ENCODE peak calls at places on chromosomes 1 and 21, in seven cellular contexts. One of them, this sample, is unnamed. For H3K36me3 and H3K4me1, the result is how much of the 10 kb centered on the place peaks cover.

GRCh38 chr1:232568331-232568852 is 61.5 kb downstream of the SIPA1L2 start:
- DNase-seq in sigmoid colon: no peak
- DNase-seq in keratinocyte: no peak
- DNase-seq in breast epithelium: no peak
- DNase-seq in uterus: no peak
- DNase-seq in naive thymus-derived CD4-positive, alpha-beta T cell: no peak
- DNase-seq in stomach: no peak
- DNase-seq in this sample: no peak

GRCh38 chr1:234583755-234584430 is 26.1 kb downstream of the IRF2BP2 start:
- DNase-seq in naive thymus-derived CD4-positive, alpha-beta T cell: no peak
- DNase-seq in breast epithelium: no peak
- DNase-seq in keratinocyte: no peak
- DNase-seq in stomach: peak
- DNase-seq in uterus: peak
- DNase-seq in sigmoid colon: peak
- DNase-seq in this sample: no peak

GRCh38 chr1:218671573-218671972 is 326.4 kb downstream of the TGFB2 start:
- DNase-seq in uterus: no peak
- DNase-seq in naive thymus-derived CD4-positive, alpha-beta T cell: no peak
- DNase-seq in keratinocyte: no peak
- DNase-seq in breast epithelium: no peak
- DNase-seq in stomach: no peak
- DNase-seq in sigmoid colon: no peak
- DNase-seq in this sample: no peak

GRCh38 chr1:247299723-247300381 is 31.8 kb downstream of the ZNF496 start:
- DNase-seq in uterus: no peak
- DNase-seq in breast epithelium: no peak
- DNase-seq in stomach: no peak
- DNase-seq in sigmoid colon: no peak
- DNase-seq in keratinocyte: no peak
- DNase-seq in naive thymus-derived CD4-positive, alpha-beta T cell: no peak
- DNase-seq in this sample: no peak

GRCh38 chr1:150221552-150221951 is 14.4 kb downstream of the ANP32E start:
- DNase-seq in stomach: no peak
- DNase-seq in naive thymus-derived CD4-positive, alpha-beta T cell: no peak
- DNase-seq in uterus: no peak
- DNase-seq in keratinocyte: no peak
- DNase-seq in sigmoid colon: no peak
- DNase-seq in breast epithelium: no peak
- DNase-seq in this sample: peak

GRCh38 chr1:12654004-12654567 is 10.2 kb downstream of the AADACL4 start:
- DNase-seq in naive thymus-derived CD4-positive, alpha-beta T cell: no peak
- DNase-seq in uterus: no peak
- DNase-seq in stomach: no peak
- DNase-seq in sigmoid colon: no peak
- DNase-seq in breast epithelium: no peak
- DNase-seq in keratinocyte: no peak
- DNase-seq in this sample: no peak

GRCh38 chr1:9890224-9890731 is 19.8 kb downstream of the CTNNBIP1 start:
- DNase-seq in naive thymus-derived CD4-positive, alpha-beta T cell: no peak
- DNase-seq in breast epithelium: no peak
- DNase-seq in uterus: peak
- DNase-seq in stomach: peak
- DNase-seq in keratinocyte: peak
- DNase-seq in sigmoid colon: peak
- DNase-seq in this sample: no peak

GRCh38 chr1:172845371-172845770 is 186.5 kb downstream of the FASLG start:
- DNase-seq in stomach: no peak
- DNase-seq in breast epithelium: no peak
- DNase-seq in sigmoid colon: no peak
- DNase-seq in keratinocyte: no peak
- DNase-seq in naive thymus-derived CD4-positive, alpha-beta T cell: peak
- DNase-seq in uterus: no peak
- DNase-seq in this sample: peak

GRCh38 chr1:185741551-185741950 is 7.4 kb downstream of the HMCN1 start:
- DNase-seq in naive thymus-derived CD4-positive, alpha-beta T cell: no peak
- DNase-seq in breast epithelium: no peak
- DNase-seq in keratinocyte: no peak
- DNase-seq in uterus: no peak
- DNase-seq in sigmoid colon: no peak
- DNase-seq in stomach: no peak
- DNase-seq in this sample: no peak

GRCh38 chr21:41610042-41610839 is 102.3 kb upstream of the TMPRSS2 start:
- DNase-seq in breast epithelium: peak
- DNase-seq in naive thymus-derived CD4-positive, alpha-beta T cell: no peak
- DNase-seq in sigmoid colon: peak
- DNase-seq in uterus: no peak
- DNase-seq in stomach: peak
- DNase-seq in keratinocyte: no peak
- DNase-seq in this sample: peak

GRCh38 chr1:200918006-200918405 is 23.3 kb downstream of the INAVA start:
- DNase-seq in uterus: no peak
- DNase-seq in naive thymus-derived CD4-positive, alpha-beta T cell: no peak
- DNase-seq in breast epithelium: no peak
- DNase-seq in keratinocyte: no peak
- DNase-seq in stomach: no peak
- DNase-seq in sigmoid colon: no peak
- DNase-seq in this sample: no peak

GRCh38 chr21:35377505-35378090 is 328.5 kb upstream of the RUNX1 start:
- DNase-seq in breast epithelium: no peak
- DNase-seq in uterus: no peak
- DNase-seq in stomach: no peak
- DNase-seq in keratinocyte: no peak
- DNase-seq in naive thymus-derived CD4-positive, alpha-beta T cell: no peak
- DNase-seq in sigmoid colon: no peak
- DNase-seq in this sample: no peak

GRCh38 chr1:112982853-112983539 is 27.0 kb upstream of the SLC16A1 start:
- DNase-seq in uterus: no peak
- DNase-seq in keratinocyte: no peak
- DNase-seq in sigmoid colon: no peak
- DNase-seq in stomach: no peak
- DNase-seq in breast epithelium: no peak
- DNase-seq in naive thymus-derived CD4-positive, alpha-beta T cell: no peak
- DNase-seq in this sample: no peak

GRCh38 chr1:244839656-244840055 is 4.2 kb downstream of the COX20 start:
- DNase-seq in keratinocyte: no peak
- DNase-seq in uterus: no peak
- DNase-seq in naive thymus-derived CD4-positive, alpha-beta T cell: no peak
- DNase-seq in breast epithelium: no peak
- DNase-seq in stomach: no peak
- DNase-seq in sigmoid colon: no peak
- DNase-seq in this sample: no peak

GRCh38 chr1:244837597-244838258 is 2.3 kb downstream of the COX20 start:
- DNase-seq in keratinocyte: no peak
- DNase-seq in sigmoid colon: no peak
- DNase-seq in breast epithelium: no peak
- DNase-seq in naive thymus-derived CD4-positive, alpha-beta T cell: no peak
- DNase-seq in stomach: no peak
- DNase-seq in uterus: no peak
- DNase-seq in this sample: no peak

GRCh38 chr1:244843148-244843978 is 7.9 kb downstream of the COX20 start:
- DNase-seq in breast epithelium: no peak
- DNase-seq in keratinocyte: no peak
- DNase-seq in naive thymus-derived CD4-positive, alpha-beta T cell: no peak
- DNase-seq in stomach: no peak
- DNase-seq in sigmoid colon: no peak
- DNase-seq in uterus: no peak
- DNase-seq in this sample: no peak

GRCh38 chr1:244841274-244841927 is 5.9 kb downstream of the COX20 start:
- DNase-seq in naive thymus-derived CD4-positive, alpha-beta T cell: no peak
- DNase-seq in sigmoid colon: no peak
- DNase-seq in stomach: no peak
- DNase-seq in breast epithelium: no peak
- DNase-seq in uterus: no peak
- DNase-seq in keratinocyte: no peak
- DNase-seq in this sample: no peak

GRCh38 chr1:244840219-244840794 is 4.8 kb downstream of the COX20 start:
- DNase-seq in naive thymus-derived CD4-positive, alpha-beta T cell: no peak
- DNase-seq in keratinocyte: no peak
- DNase-seq in stomach: no peak
- DNase-seq in uterus: no peak
- DNase-seq in sigmoid colon: no peak
- DNase-seq in breast epithelium: no peak
- DNase-seq in this sample: no peak
- H3K36me3 ChIP-seq in naive thymus-derived CD4-positive, alpha-beta T cell: under half
- H3K36me3 ChIP-seq in keratinocyte: under half
- H3K36me3 ChIP-seq in stomach: under half
- H3K36me3 ChIP-seq in uterus: under half
- H3K36me3 ChIP-seq in sigmoid colon: under half
- H3K36me3 ChIP-seq in breast epithelium: under half
- H3K36me3 ChIP-seq in this sample: half or more

GRCh38 chr1:153536618-153537375 is 1.0 kb upstream of the S100A6 start:
- DNase-seq in sigmoid colon: peak
- DNase-seq in stomach: peak
- DNase-seq in keratinocyte: no peak
- DNase-seq in breast epithelium: no peak
- DNase-seq in uterus: no peak
- DNase-seq in naive thymus-derived CD4-positive, alpha-beta T cell: no peak
- DNase-seq in this sample: no peak
- H3K4me3 ChIP-seq in sigmoid colon: peak
- H3K4me3 ChIP-seq in stomach: peak
- H3K4me3 ChIP-seq in keratinocyte: no peak
- H3K4me3 ChIP-seq in breast epithelium: peak
- H3K4me3 ChIP-seq in uterus: peak
- H3K4me3 ChIP-seq in naive thymus-derived CD4-positive, alpha-beta T cell: peak
- H3K4me3 ChIP-seq in this sample: peak

GRCh38 chr21:43304206-43304605 is 122.7 kb downstream of the SIK1 start:
- DNase-seq in breast epithelium: no peak
- DNase-seq in uterus: no peak
- DNase-seq in sigmoid colon: peak
- DNase-seq in stomach: no peak
- DNase-seq in naive thymus-derived CD4-positive, alpha-beta T cell: no peak
- DNase-seq in keratinocyte: no peak
- DNase-seq in this sample: no peak

GRCh38 chr21:43302356-43302700 is 124.6 kb downstream of the SIK1 start:
- DNase-seq in sigmoid colon: no peak
- DNase-seq in keratinocyte: no peak
- DNase-seq in naive thymus-derived CD4-positive, alpha-beta T cell: no peak
- DNase-seq in uterus: no peak
- DNase-seq in stomach: no peak
- DNase-seq in breast epithelium: no peak
- DNase-seq in this sample: no peak

GRCh38 chr21:43303240-43304178 is 123.4 kb downstream of the SIK1 start:
- DNase-seq in uterus: no peak
- DNase-seq in sigmoid colon: peak
- DNase-seq in stomach: no peak
- DNase-seq in naive thymus-derived CD4-positive, alpha-beta T cell: no peak
- DNase-seq in keratinocyte: no peak
- DNase-seq in breast epithelium: no peak
- DNase-seq in this sample: no peak

GRCh38 chr21:43301424-43302355 is 125.2 kb downstream of the SIK1 start:
- DNase-seq in breast epithelium: no peak
- DNase-seq in uterus: no peak
- DNase-seq in keratinocyte: no peak
- DNase-seq in sigmoid colon: no peak
- DNase-seq in naive thymus-derived CD4-positive, alpha-beta T cell: no peak
- DNase-seq in stomach: no peak
- DNase-seq in this sample: no peak

GRCh38 chr21:43302769-43303168 is 124.2 kb downstream of the SIK1 start:
- DNase-seq in keratinocyte: no peak
- DNase-seq in sigmoid colon: no peak
- DNase-seq in naive thymus-derived CD4-positive, alpha-beta T cell: no peak
- DNase-seq in breast epithelium: no peak
- DNase-seq in stomach: no peak
- DNase-seq in uterus: no peak
- DNase-seq in this sample: no peak
- H3K4me1 ChIP-seq in keratinocyte: under half
- H3K4me1 ChIP-seq in sigmoid colon: under half
- H3K4me1 ChIP-seq in naive thymus-derived CD4-positive, alpha-beta T cell: under half
- H3K4me1 ChIP-seq in breast epithelium: under half
- H3K4me1 ChIP-seq in stomach: under half
- H3K4me1 ChIP-seq in uterus: under half
- H3K4me1 ChIP-seq in this sample: under half

DNA sequence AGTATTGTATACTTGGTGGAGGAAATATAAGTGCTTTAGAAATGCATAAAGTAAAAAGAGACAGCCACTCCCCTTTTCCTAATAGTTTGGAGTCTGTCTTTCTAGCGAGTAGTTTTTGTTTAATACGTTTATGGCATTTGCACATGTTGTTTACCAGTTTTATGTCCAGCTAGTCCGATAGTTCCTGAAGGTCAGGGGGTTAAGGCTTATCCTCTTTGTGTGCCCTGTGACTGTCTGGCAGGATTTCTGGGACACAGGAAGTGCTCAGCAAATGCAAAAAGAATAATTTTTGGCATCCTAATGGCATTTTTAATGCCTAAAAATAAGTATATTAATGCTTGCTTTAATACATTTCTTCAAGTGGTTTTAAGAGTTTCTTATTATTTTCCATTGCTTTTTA is 58.4 kb downstream of the DYRK1A start:
- DNase-seq in breast epithelium: no peak
- DNase-seq in naive thymus-derived CD4-positive, alpha-beta T cell: no peak
- DNase-seq in sigmoid colon: no peak
- DNase-seq in stomach: no peak
- DNase-seq in keratinocyte: no peak
- DNase-seq in uterus: no peak
- DNase-seq in this sample: no peak
- H3K36me3 ChIP-seq in breast epithelium: under half
- H3K36me3 ChIP-seq in naive thymus-derived CD4-positive, alpha-beta T cell: under half
- H3K36me3 ChIP-seq in sigmoid colon: under half
- H3K36me3 ChIP-seq in stomach: under half
- H3K36me3 ChIP-seq in keratinocyte: under half
- H3K36me3 ChIP-seq in uterus: under half
- H3K36me3 ChIP-seq in this sample: under half

GRCh38 chr1:108826081-108826635 is 30.7 kb downstream of the AKNAD1 start:
- DNase-seq in keratinocyte: no peak
- DNase-seq in uterus: no peak
- DNase-seq in breast epithelium: no peak
- DNase-seq in stomach: no peak
- DNase-seq in naive thymus-derived CD4-positive, alpha-beta T cell: no peak
- DNase-seq in sigmoid colon: no peak
- DNase-seq in this sample: no peak

GRCh38 chr1:108830119-108831008 is 26.5 kb downstream of the AKNAD1 start:
- DNase-seq in breast epithelium: peak
- DNase-seq in naive thymus-derived CD4-positive, alpha-beta T cell: no peak
- DNase-seq in uterus: peak
- DNase-seq in stomach: peak
- DNase-seq in keratinocyte: peak
- DNase-seq in sigmoid colon: peak
- DNase-seq in this sample: no peak

GRCh38 chr1:108828074-108828961 is 28.6 kb downstream of the AKNAD1 start:
- DNase-seq in stomach: peak
- DNase-seq in breast epithelium: peak
- DNase-seq in keratinocyte: peak
- DNase-seq in naive thymus-derived CD4-positive, alpha-beta T cell: peak
- DNase-seq in uterus: peak
- DNase-seq in sigmoid colon: peak
- DNase-seq in this sample: peak

GRCh38 chr1:108831225-108831624 is 25.7 kb downstream of the AKNAD1 start:
- DNase-seq in uterus: no peak
- DNase-seq in sigmoid colon: no peak
- DNase-seq in breast epithelium: no peak
- DNase-seq in keratinocyte: no peak
- DNase-seq in stomach: no peak
- DNase-seq in naive thymus-derived CD4-positive, alpha-beta T cell: no peak
- DNase-seq in this sample: no peak

GRCh38 chr1:108829498-108829916 is 27.4 kb downstream of the AKNAD1 start:
- DNase-seq in naive thymus-derived CD4-positive, alpha-beta T cell: no peak
- DNase-seq in uterus: no peak
- DNase-seq in stomach: no peak
- DNase-seq in sigmoid colon: no peak
- DNase-seq in keratinocyte: no peak
- DNase-seq in breast epithelium: no peak
- DNase-seq in this sample: no peak
- H3K4me3 ChIP-seq in naive thymus-derived CD4-positive, alpha-beta T cell: no peak
- H3K4me3 ChIP-seq in uterus: no peak
- H3K4me3 ChIP-seq in stomach: no peak
- H3K4me3 ChIP-seq in sigmoid colon: no peak
- H3K4me3 ChIP-seq in keratinocyte: peak
- H3K4me3 ChIP-seq in breast epithelium: no peak
- H3K4me3 ChIP-seq in this sample: no peak

GRCh38 chr1:94093351-94093750 is 27.6 kb downstream of the ABCA4 start:
- DNase-seq in sigmoid colon: peak
- DNase-seq in breast epithelium: no peak
- DNase-seq in uterus: no peak
- DNase-seq in stomach: no peak
- DNase-seq in keratinocyte: no peak
- DNase-seq in naive thymus-derived CD4-positive, alpha-beta T cell: no peak
- DNase-seq in this sample: no peak
- H3K4me1 ChIP-seq in sigmoid colon: under half
- H3K4me1 ChIP-seq in breast epithelium: under half
- H3K4me1 ChIP-seq in uterus: under half
- H3K4me1 ChIP-seq in stomach: half or more
- H3K4me1 ChIP-seq in keratinocyte: under half
- H3K4me1 ChIP-seq in naive thymus-derived CD4-positive, alpha-beta T cell: under half
- H3K4me1 ChIP-seq in this sample: under half

This sample was measured in CD4-positive, CD25-positive, alpha-beta regulatory T cell.